ENCODE peak calls at places on chromosomes 5 and 9, in five cellular contexts. W is DND-41, X is mammary epithelial cell, D is lung, Q is cardiac muscle cell. P is an unnamed sample. For H3K4me1, the result is how much of the 10 kb centered on the place peaks cover.

GRCh38 chr5:23139338-23140171 is 286.4 kb upstream of the CDH12 start:
- DNase-seq in Q (peak), W (no peak), X (peak), D (no peak), P (peak)

GRCh38 chr9:70049236-70049635 is 5.6 kb downstream of the MAMDC2 start:
- DNase-seq in Q (peak), X (peak), D (no peak), W (no peak), P (no peak)

GRCh38 chr5:76163111-76163628 is 80.0 kb downstream of the SV2C start:
- DNase-seq in Q (no peak), X (peak), D (no peak), W (no peak), P (no peak)

GRCh38 chr9:127955294-127956015 is 17.8 kb upstream of the DPM2 start:
- DNase-seq in D (peak), Q (no peak), X (peak), W (peak), P (peak)

GRCh38 chr9:70085241-70085640 is 41.6 kb downstream of the MAMDC2 start:
- DNase-seq in Q (peak), X (no peak), D (no peak), W (no peak), P (no peak)

GRCh38 chr9:100350188-100350587 is 2.6 kb downstream of the TEX10 start:
- DNase-seq in D (no peak), X (no peak), Q (no peak), W (no peak), P (no peak)

GRCh38 chr5:37615184-37615583 is 224.7 kb downstream of the GDNF start:
- DNase-seq in Q (peak), W (no peak), D (no peak), X (no peak), P (no peak)

GRCh38 chr9:108272350-108272899 is 583.4 kb downstream of the ACTL7B start:
- DNase-seq in D (peak), Q (peak), W (no peak), X (peak), P (peak)

GRCh38 chr5:74685979-74686631 is 1.1 kb downstream of the HEXB start:
- DNase-seq in W (peak), X (peak), D (no peak), Q (peak), P (peak)

GRCh38 chr9:20252778-20253177 is 369.5 kb downstream of the MLLT3 start:
- DNase-seq in Q (no peak), D (no peak), X (no peak), W (no peak), P (no peak)

GRCh38 chr5:13408616-13409015 is 535.9 kb downstream of the DNAH5 start:
- DNase-seq in X (peak), Q (no peak), D (no peak), W (no peak), P (no peak)

GRCh38 chr5:132226516-132227234 is 978 bp downstream of the P4HA2 start:
- DNase-seq in W (no peak), X (no peak), D (no peak), Q (peak), P (no peak)

GRCh38 chr5:10528056-10528816 is 35.6 kb upstream of the ANKRD33B start:
- DNase-seq in Q (no peak), W (peak), X (peak), D (no peak), P (no peak)

GRCh38 chr9:589723-590122 is 251.8 kb upstream of the DMRT1 start:
- DNase-seq in Q (peak), X (peak), W (no peak), D (no peak), P (no peak)

GRCh38 chr9:125511780-125512179 is 195.2 kb downstream of the MAPKAP1 start:
- DNase-seq in W (no peak), X (peak), D (no peak), Q (no peak), P (no peak)

GRCh38 chr5:87722286-87722685 is 309.6 kb upstream of the CCNH start:
- DNase-seq in Q (no peak), X (no peak), D (no peak), W (no peak), P (no peak)

GRCh38 chr5:13941468-13941867 is 3.0 kb downstream of the DNAH5 start:
- DNase-seq in Q (no peak), D (no peak), W (no peak), X (no peak), P (no peak)

GRCh38 chr9:19934301-19934868 is 145.5 kb upstream of the SLC24A2 start:
- DNase-seq in D (no peak), W (no peak), X (no peak), Q (peak), P (peak)

GRCh38 chr5:133814152-133814551 is 154.3 kb downstream of the C5orf15 start:
- DNase-seq in W (no peak), X (peak), Q (no peak), D (no peak), P (no peak)

GRCh38 chr5:119302916-119303897 is 52.6 kb upstream of the TNFAIP8 start:
- DNase-seq in D (no peak), Q (peak), X (peak), W (peak), P (no peak)

GRCh38 chr5:36373527-36374086 is 71.9 kb upstream of the RANBP3L start:
- DNase-seq in Q (peak), X (peak), W (no peak), D (peak), P (peak)

GRCh38 chr9:132730054-132731033 is 60.1 kb downstream of the GTF3C4 start:
- DNase-seq in D (no peak), X (no peak), W (no peak), Q (no peak), P (no peak)
- H3K4me1 ChIP-seq in D (under half), X (under half), W (under half), Q (under half), P (under half)

GRCh38 chr5:157731272-157732129 is at the start of gene THG1L:
- DNase-seq in D (peak), X (peak), Q (peak), W (peak), P (peak)
- H3K4me3 ChIP-seq in D (peak), X (peak), Q (peak), W (peak), P (peak)

GRCh38 chr5:149389552-149390495 is 10.7 kb upstream of the IL17B start:
- DNase-seq in X (no peak), W (no peak), D (no peak), Q (no peak), P (no peak)

GRCh38 chr5:149387982-149388381 is 8.9 kb upstream of the IL17B start:
- DNase-seq in Q (peak), W (no peak), X (no peak), D (no peak), P (no peak)

GRCh38 chr5:149386166-149386565 is 7.1 kb upstream of the IL17B start:
- DNase-seq in X (no peak), W (no peak), D (no peak), Q (peak), P (no peak)

GRCh38 chr5:149388498-149389190 is 9.6 kb upstream of the IL17B start:
- DNase-seq in D (no peak), Q (no peak), W (no peak), X (no peak), P (no peak)

DNA sequence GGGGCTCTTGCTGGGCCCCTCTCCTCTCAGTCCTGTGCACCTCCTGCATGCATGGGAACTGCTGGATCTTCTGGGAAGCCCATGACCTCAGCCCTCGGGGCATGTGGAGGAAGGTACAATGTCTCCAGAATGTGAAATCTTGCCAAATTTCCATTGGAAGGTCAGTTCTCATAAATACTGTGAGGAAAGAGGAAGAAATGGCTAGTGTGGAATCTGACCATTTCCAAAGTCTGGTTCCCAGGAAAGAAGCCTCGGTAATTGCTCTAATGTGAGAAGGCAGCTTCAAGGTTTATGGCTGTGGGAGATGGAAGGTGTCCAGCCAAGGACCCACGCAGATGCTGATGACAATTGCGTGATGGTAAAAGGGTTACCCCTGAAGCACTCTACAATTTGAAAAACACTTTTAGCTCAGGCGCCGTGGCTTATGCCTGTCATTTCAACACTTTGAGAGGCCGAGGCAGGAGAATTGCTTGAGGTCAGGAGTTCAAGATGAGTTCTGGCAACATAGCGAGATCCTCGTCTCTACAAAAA is 8.1 kb upstream of the IL17B start:
- DNase-seq in W (no peak), X (no peak), D (no peak), Q (peak), P (no peak)
- H3K27ac ChIP-seq in W (no peak), X (no peak), D (peak), Q (peak), P (peak)

GRCh38 chr5:168413596-168413995 is 72.7 kb upstream of the RARS1 start:
- DNase-seq in Q (no peak), D (no peak), W (no peak), X (no peak), P (no peak)
- H3K4me1 ChIP-seq in Q (under half), D (under half), W (under half), X (under half), P (under half)

DNA sequence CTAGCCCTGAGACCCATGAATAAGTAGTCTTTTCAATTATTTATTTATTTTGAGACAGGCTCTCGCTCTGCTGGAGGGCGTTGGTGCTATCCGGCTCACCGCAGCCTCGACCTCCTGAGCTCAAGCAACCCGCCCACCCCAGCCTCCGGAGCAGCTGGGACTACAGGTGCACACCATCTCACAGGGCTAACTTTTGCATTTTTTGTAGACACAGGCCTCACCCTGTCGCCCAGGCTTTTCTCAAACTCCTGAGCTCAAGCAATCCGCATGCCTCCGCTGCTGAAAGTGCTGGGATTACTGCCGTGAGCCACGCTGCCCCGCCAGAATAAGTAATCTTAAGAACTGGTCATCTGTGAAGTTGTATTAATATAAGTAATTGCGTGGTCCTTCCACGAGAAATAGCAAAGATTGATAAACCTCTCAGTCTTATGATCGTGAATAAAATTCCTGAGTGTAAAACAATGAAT is 1.6 kb downstream of the ANXA2R start:
- DNase-seq in X (no peak), Q (no peak), D (no peak), W (peak), P (peak)
- H3K4me3 ChIP-seq in X (peak), Q (no peak), D (peak), W (peak), P (no peak)

GRCh38 chr5:65076251-65076869 is 307.6 kb downstream of the CWC27 start:
- DNase-seq in Q (peak), X (peak), D (peak), W (peak), P (peak)
- H3K27ac ChIP-seq in Q (peak), X (no peak), D (no peak), W (no peak), P (no peak)